ENCODE peak calls at places on chromosomes 6 and 20, in nine cellular contexts. One of them, this sample, is unnamed.

GRCh38 chr6:22892452-22892851 is 323.1 kb downstream of the HDGFL1 start:
- DNase-seq in pons: no peak
- DNase-seq in lung microvascular endothelial cell: peak
- DNase-seq in HCT116: no peak
- DNase-seq in stimulated activated CD4-positive, alpha-beta T cell treated with anti-CD3 and anti-CD28 coated beads, Interleukin-1b, Interleukin-23, amount 100 ng/mL, for 24 hours: no peak
- DNase-seq in Calu3: peak
- DNase-seq in IMR-90: peak
- DNase-seq in head of caudate nucleus: no peak
- DNase-seq in germinal center: no peak
- DNase-seq in this sample: no peak

GRCh38 chr6:10719386-10720228 is 3.3 kb upstream of the TMEM14C start:
- DNase-seq in pons: no peak
- DNase-seq in lung microvascular endothelial cell: peak
- DNase-seq in HCT116: no peak
- DNase-seq in stimulated activated CD4-positive, alpha-beta T cell treated with anti-CD3 and anti-CD28 coated beads, Interleukin-1b, Interleukin-23, amount 100 ng/mL, for 24 hours: no peak
- DNase-seq in Calu3: no peak
- DNase-seq in IMR-90: no peak
- DNase-seq in head of caudate nucleus: no peak
- DNase-seq in germinal center: no peak
- DNase-seq in this sample: no peak

GRCh38 chr6:168130683-168131371 is 51.8 kb upstream of the FRMD1 start:
- DNase-seq in pons: no peak
- DNase-seq in lung microvascular endothelial cell: no peak
- DNase-seq in HCT116: no peak
- DNase-seq in stimulated activated CD4-positive, alpha-beta T cell treated with anti-CD3 and anti-CD28 coated beads, Interleukin-1b, Interleukin-23, amount 100 ng/mL, for 24 hours: no peak
- DNase-seq in Calu3: no peak
- DNase-seq in IMR-90: no peak
- DNase-seq in head of caudate nucleus: no peak
- DNase-seq in germinal center: no peak
- DNase-seq in this sample: no peak

GRCh38 chr6:34360556-34360955 is 31.9 kb downstream of the NUDT3 start:
- DNase-seq in pons: no peak
- DNase-seq in lung microvascular endothelial cell: no peak
- DNase-seq in HCT116: no peak
- DNase-seq in stimulated activated CD4-positive, alpha-beta T cell treated with anti-CD3 and anti-CD28 coated beads, Interleukin-1b, Interleukin-23, amount 100 ng/mL, for 24 hours: no peak
- DNase-seq in Calu3: no peak
- DNase-seq in IMR-90: peak
- DNase-seq in head of caudate nucleus: no peak
- DNase-seq in germinal center: no peak
- DNase-seq in this sample: no peak

GRCh38 chr20:50348118-50348517 is 157.5 kb downstream of the CEBPB start:
- DNase-seq in pons: peak
- DNase-seq in lung microvascular endothelial cell: peak
- DNase-seq in HCT116: no peak
- DNase-seq in stimulated activated CD4-positive, alpha-beta T cell treated with anti-CD3 and anti-CD28 coated beads, Interleukin-1b, Interleukin-23, amount 100 ng/mL, for 24 hours: no peak
- DNase-seq in Calu3: no peak
- DNase-seq in IMR-90: no peak
- DNase-seq in head of caudate nucleus: no peak
- DNase-seq in germinal center: no peak
- DNase-seq in this sample: no peak

GRCh38 chr6:71408966-71409723 is 120.5 kb downstream of the OGFRL1 start:
- DNase-seq in pons: no peak
- DNase-seq in lung microvascular endothelial cell: no peak
- DNase-seq in HCT116: no peak
- DNase-seq in stimulated activated CD4-positive, alpha-beta T cell treated with anti-CD3 and anti-CD28 coated beads, Interleukin-1b, Interleukin-23, amount 100 ng/mL, for 24 hours: no peak
- DNase-seq in Calu3: no peak
- DNase-seq in IMR-90: peak
- DNase-seq in head of caudate nucleus: no peak
- DNase-seq in germinal center: no peak
- DNase-seq in this sample: no peak

GRCh38 chr20:1671891-1672669 is 14.5 kb upstream of the SIRPG start:
- DNase-seq in pons: peak
- DNase-seq in lung microvascular endothelial cell: no peak
- DNase-seq in HCT116: no peak
- DNase-seq in stimulated activated CD4-positive, alpha-beta T cell treated with anti-CD3 and anti-CD28 coated beads, Interleukin-1b, Interleukin-23, amount 100 ng/mL, for 24 hours: no peak
- DNase-seq in Calu3: no peak
- DNase-seq in IMR-90: no peak
- DNase-seq in head of caudate nucleus: peak
- DNase-seq in germinal center: no peak
- DNase-seq in this sample: no peak

GRCh38 chr20:57625181-57625958 is 5.1 kb upstream of the ZBP1 start:
- DNase-seq in pons: no peak
- DNase-seq in lung microvascular endothelial cell: no peak
- DNase-seq in HCT116: no peak
- DNase-seq in stimulated activated CD4-positive, alpha-beta T cell treated with anti-CD3 and anti-CD28 coated beads, Interleukin-1b, Interleukin-23, amount 100 ng/mL, for 24 hours: no peak
- DNase-seq in Calu3: no peak
- DNase-seq in IMR-90: no peak
- DNase-seq in head of caudate nucleus: no peak
- DNase-seq in germinal center: no peak
- DNase-seq in this sample: no peak

GRCh38 chr6:137488736-137489409 is 5.3 kb downstream of the OLIG3 start:
- DNase-seq in pons: no peak
- DNase-seq in lung microvascular endothelial cell: no peak
- DNase-seq in HCT116: no peak
- DNase-seq in stimulated activated CD4-positive, alpha-beta T cell treated with anti-CD3 and anti-CD28 coated beads, Interleukin-1b, Interleukin-23, amount 100 ng/mL, for 24 hours: no peak
- DNase-seq in Calu3: no peak
- DNase-seq in IMR-90: no peak
- DNase-seq in head of caudate nucleus: no peak
- DNase-seq in germinal center: no peak
- DNase-seq in this sample: no peak

GRCh38 chr6:403659-404655 is 12.4 kb downstream of the IRF4 start:
- DNase-seq in pons: no peak
- DNase-seq in lung microvascular endothelial cell: no peak
- DNase-seq in HCT116: no peak
- DNase-seq in stimulated activated CD4-positive, alpha-beta T cell treated with anti-CD3 and anti-CD28 coated beads, Interleukin-1b, Interleukin-23, amount 100 ng/mL, for 24 hours: no peak
- DNase-seq in Calu3: no peak
- DNase-seq in IMR-90: no peak
- DNase-seq in head of caudate nucleus: no peak
- DNase-seq in germinal center: no peak
- DNase-seq in this sample: no peak

GRCh38 chr6:108560463-108561308 is at the start of gene FOXO3:
- DNase-seq in pons: peak
- DNase-seq in lung microvascular endothelial cell: peak
- DNase-seq in HCT116: peak
- DNase-seq in stimulated activated CD4-positive, alpha-beta T cell treated with anti-CD3 and anti-CD28 coated beads, Interleukin-1b, Interleukin-23, amount 100 ng/mL, for 24 hours: peak
- DNase-seq in Calu3: peak
- DNase-seq in IMR-90: peak
- DNase-seq in head of caudate nucleus: peak
- DNase-seq in germinal center: peak
- DNase-seq in this sample: no peak

GRCh38 chr20:50107796-50108331 is 5.1 kb downstream of the UBE2V1 start:
- DNase-seq in pons: no peak
- DNase-seq in lung microvascular endothelial cell: no peak
- DNase-seq in HCT116: no peak
- DNase-seq in stimulated activated CD4-positive, alpha-beta T cell treated with anti-CD3 and anti-CD28 coated beads, Interleukin-1b, Interleukin-23, amount 100 ng/mL, for 24 hours: no peak
- DNase-seq in Calu3: no peak
- DNase-seq in IMR-90: no peak
- DNase-seq in head of caudate nucleus: no peak
- DNase-seq in germinal center: no peak
- DNase-seq in this sample: no peak

GRCh38 chr20:46599227-46599987 is 49.0 kb upstream of the OCSTAMP start:
- DNase-seq in pons: no peak
- DNase-seq in lung microvascular endothelial cell: no peak
- DNase-seq in HCT116: no peak
- DNase-seq in stimulated activated CD4-positive, alpha-beta T cell treated with anti-CD3 and anti-CD28 coated beads, Interleukin-1b, Interleukin-23, amount 100 ng/mL, for 24 hours: no peak
- DNase-seq in Calu3: no peak
- DNase-seq in IMR-90: no peak
- DNase-seq in head of caudate nucleus: no peak
- DNase-seq in germinal center: no peak
- DNase-seq in this sample: no peak

GRCh38 chr6:137013031-137013430 is 31.7 kb downstream of the IL20RA start:
- DNase-seq in pons: no peak
- DNase-seq in lung microvascular endothelial cell: no peak
- DNase-seq in HCT116: no peak
- DNase-seq in stimulated activated CD4-positive, alpha-beta T cell treated with anti-CD3 and anti-CD28 coated beads, Interleukin-1b, Interleukin-23, amount 100 ng/mL, for 24 hours: no peak
- DNase-seq in Calu3: no peak
- DNase-seq in IMR-90: no peak
- DNase-seq in head of caudate nucleus: no peak
- DNase-seq in germinal center: no peak
- DNase-seq in this sample: no peak

GRCh38 chr20:36541227-36542018 is at the start of gene MYL9:
- DNase-seq in pons: no peak
- DNase-seq in lung microvascular endothelial cell: peak
- DNase-seq in HCT116: no peak
- DNase-seq in stimulated activated CD4-positive, alpha-beta T cell treated with anti-CD3 and anti-CD28 coated beads, Interleukin-1b, Interleukin-23, amount 100 ng/mL, for 24 hours: no peak
- DNase-seq in Calu3: peak
- DNase-seq in IMR-90: peak
- DNase-seq in head of caudate nucleus: peak
- DNase-seq in germinal center: peak
- DNase-seq in this sample: no peak

GRCh38 chr20:16048881-16049280 is 524.4 kb downstream of the KIF16B start:
- DNase-seq in pons: peak
- DNase-seq in lung microvascular endothelial cell: no peak
- DNase-seq in HCT116: no peak
- DNase-seq in stimulated activated CD4-positive, alpha-beta T cell treated with anti-CD3 and anti-CD28 coated beads, Interleukin-1b, Interleukin-23, amount 100 ng/mL, for 24 hours: no peak
- DNase-seq in Calu3: no peak
- DNase-seq in IMR-90: no peak
- DNase-seq in head of caudate nucleus: no peak
- DNase-seq in germinal center: no peak
- DNase-seq in this sample: no peak

GRCh38 chr6:4125500-4125899 is 9.9 kb downstream of the ECI2 start:
- DNase-seq in pons: no peak
- DNase-seq in lung microvascular endothelial cell: no peak
- DNase-seq in HCT116: no peak
- DNase-seq in stimulated activated CD4-positive, alpha-beta T cell treated with anti-CD3 and anti-CD28 coated beads, Interleukin-1b, Interleukin-23, amount 100 ng/mL, for 24 hours: no peak
- DNase-seq in Calu3: no peak
- DNase-seq in IMR-90: peak
- DNase-seq in head of caudate nucleus: no peak
- DNase-seq in germinal center: no peak
- DNase-seq in this sample: no peak

GRCh38 chr6:152696543-152696942 is 1.2 kb upstream of the MYCT1 start:
- DNase-seq in pons: no peak
- DNase-seq in lung microvascular endothelial cell: peak
- DNase-seq in HCT116: no peak
- DNase-seq in stimulated activated CD4-positive, alpha-beta T cell treated with anti-CD3 and anti-CD28 coated beads, Interleukin-1b, Interleukin-23, amount 100 ng/mL, for 24 hours: no peak
- DNase-seq in Calu3: no peak
- DNase-seq in IMR-90: peak
- DNase-seq in head of caudate nucleus: no peak
- DNase-seq in germinal center: no peak
- DNase-seq in this sample: no peak

GRCh38 chr6:158061361-158061708 is 79.7 kb downstream of the SYNJ2 start:
- DNase-seq in pons: no peak
- DNase-seq in lung microvascular endothelial cell: no peak
- DNase-seq in HCT116: no peak
- DNase-seq in stimulated activated CD4-positive, alpha-beta T cell treated with anti-CD3 and anti-CD28 coated beads, Interleukin-1b, Interleukin-23, amount 100 ng/mL, for 24 hours: no peak
- DNase-seq in Calu3: no peak
- DNase-seq in IMR-90: no peak
- DNase-seq in head of caudate nucleus: no peak
- DNase-seq in germinal center: no peak
- DNase-seq in this sample: no peak

GRCh38 chr6:111237757-111238260 is 150.5 kb downstream of the SLC16A10 start:
- DNase-seq in pons: no peak
- DNase-seq in lung microvascular endothelial cell: no peak
- DNase-seq in HCT116: no peak
- DNase-seq in stimulated activated CD4-positive, alpha-beta T cell treated with anti-CD3 and anti-CD28 coated beads, Interleukin-1b, Interleukin-23, amount 100 ng/mL, for 24 hours: no peak
- DNase-seq in Calu3: no peak
- DNase-seq in IMR-90: peak
- DNase-seq in head of caudate nucleus: no peak
- DNase-seq in germinal center: no peak
- DNase-seq in this sample: no peak

GRCh38 chr20:3783516-3784225 is 2.4 kb upstream of the SPEF1 start:
- DNase-seq in pons: no peak
- DNase-seq in lung microvascular endothelial cell: no peak
- DNase-seq in HCT116: no peak
- DNase-seq in stimulated activated CD4-positive, alpha-beta T cell treated with anti-CD3 and anti-CD28 coated beads, Interleukin-1b, Interleukin-23, amount 100 ng/mL, for 24 hours: no peak
- DNase-seq in Calu3: no peak
- DNase-seq in IMR-90: no peak
- DNase-seq in head of caudate nucleus: no peak
- DNase-seq in germinal center: no peak
- DNase-seq in this sample: no peak

GRCh38 chr6:119147101-119148053 is 68.9 kb upstream of the FAM184A start:
- DNase-seq in pons: peak
- DNase-seq in lung microvascular endothelial cell: peak
- DNase-seq in HCT116: peak
- DNase-seq in stimulated activated CD4-positive, alpha-beta T cell treated with anti-CD3 and anti-CD28 coated beads, Interleukin-1b, Interleukin-23, amount 100 ng/mL, for 24 hours: no peak
- DNase-seq in Calu3: peak
- DNase-seq in IMR-90: peak
- DNase-seq in head of caudate nucleus: no peak
- DNase-seq in germinal center: no peak
- DNase-seq in this sample: no peak

GRCh38 chr6:137976430-137976829 is 109.4 kb downstream of the TNFAIP3 start:
- DNase-seq in pons: no peak
- DNase-seq in lung microvascular endothelial cell: no peak
- DNase-seq in HCT116: no peak
- DNase-seq in stimulated activated CD4-positive, alpha-beta T cell treated with anti-CD3 and anti-CD28 coated beads, Interleukin-1b, Interleukin-23, amount 100 ng/mL, for 24 hours: no peak
- DNase-seq in Calu3: no peak
- DNase-seq in IMR-90: no peak
- DNase-seq in head of caudate nucleus: no peak
- DNase-seq in germinal center: no peak
- DNase-seq in this sample: no peak

GRCh38 chr6:148203970-148204369 is 138.7 kb upstream of the SASH1 start:
- DNase-seq in pons: no peak
- DNase-seq in lung microvascular endothelial cell: no peak
- DNase-seq in HCT116: no peak
- DNase-seq in stimulated activated CD4-positive, alpha-beta T cell treated with anti-CD3 and anti-CD28 coated beads, Interleukin-1b, Interleukin-23, amount 100 ng/mL, for 24 hours: peak
- DNase-seq in Calu3: no peak
- DNase-seq in IMR-90: peak
- DNase-seq in head of caudate nucleus: no peak
- DNase-seq in germinal center: peak
- DNase-seq in this sample: no peak

GRCh38 chr6:158283304-158284005 is 28.8 kb upstream of the TULP4 start:
- DNase-seq in pons: peak
- DNase-seq in lung microvascular endothelial cell: peak
- DNase-seq in HCT116: no peak
- DNase-seq in stimulated activated CD4-positive, alpha-beta T cell treated with anti-CD3 and anti-CD28 coated beads, Interleukin-1b, Interleukin-23, amount 100 ng/mL, for 24 hours: no peak
- DNase-seq in Calu3: no peak
- DNase-seq in IMR-90: peak
- DNase-seq in head of caudate nucleus: no peak
- DNase-seq in germinal center: no peak
- DNase-seq in this sample: no peak

GRCh38 chr6:41707565-41708200 is 27.7 kb downstream of the TFEB start:
- DNase-seq in pons: peak
- DNase-seq in lung microvascular endothelial cell: peak
- DNase-seq in HCT116: no peak
- DNase-seq in stimulated activated CD4-positive, alpha-beta T cell treated with anti-CD3 and anti-CD28 coated beads, Interleukin-1b, Interleukin-23, amount 100 ng/mL, for 24 hours: peak
- DNase-seq in Calu3: no peak
- DNase-seq in IMR-90: no peak
- DNase-seq in head of caudate nucleus: no peak
- DNase-seq in germinal center: peak
- DNase-seq in this sample: no peak

This sample was measured in NCI-H2081 treated with DMSO at 0.1 percent for 48 hours.